ENCODE peak calls at places on chromosome 18, in six cellular contexts. One of them, this sample, is unnamed.

GRCh38 chr18:58180738-58181353 is 136.8 kb downstream of the NEDD4L start:
- DNase-seq in stimulated activated CD8-positive, alpha-beta memory T cell treated with anti-CD3 and anti-CD28 coated beads, Interleukin-15, amount 100 ng/mL, for 1 hour: peak
- DNase-seq in activated CD8-positive, alpha-beta memory T cell treated with anti-CD3 and anti-CD28 coated beads, Interleukin-2, amount 50 U/mL, for 4 hours: peak
- DNase-seq in activated CD4-positive, CD25-positive, alpha-beta regulatory T cell treated with anti-CD3 and anti-CD28 coated beads, Interleukin-2, amount 50 U/mL, for 16 hours: peak
- DNase-seq in neural progenitor cell: peak
- DNase-seq in LNCaP clone FGC: peak
- DNase-seq in this sample: peak

GRCh38 chr18:70260683-70261082 is 28.2 kb upstream of the SOCS6 start:
- DNase-seq in LNCaP clone FGC: no peak
- DNase-seq in neural progenitor cell: no peak
- DNase-seq in activated CD8-positive, alpha-beta memory T cell treated with anti-CD3 and anti-CD28 coated beads, Interleukin-2, amount 50 U/mL, for 4 hours: no peak
- DNase-seq in stimulated activated CD8-positive, alpha-beta memory T cell treated with anti-CD3 and anti-CD28 coated beads, Interleukin-15, amount 100 ng/mL, for 1 hour: no peak
- DNase-seq in activated CD4-positive, CD25-positive, alpha-beta regulatory T cell treated with anti-CD3 and anti-CD28 coated beads, Interleukin-2, amount 50 U/mL, for 16 hours: no peak
- DNase-seq in this sample: no peak

GRCh38 chr18:31244737-31245432 is 73.1 kb upstream of the DSG1 start:
- DNase-seq in activated CD8-positive, alpha-beta memory T cell treated with anti-CD3 and anti-CD28 coated beads, Interleukin-2, amount 50 U/mL, for 4 hours: no peak
- DNase-seq in neural progenitor cell: peak
- DNase-seq in LNCaP clone FGC: no peak
- DNase-seq in stimulated activated CD8-positive, alpha-beta memory T cell treated with anti-CD3 and anti-CD28 coated beads, Interleukin-15, amount 100 ng/mL, for 1 hour: no peak
- DNase-seq in activated CD4-positive, CD25-positive, alpha-beta regulatory T cell treated with anti-CD3 and anti-CD28 coated beads, Interleukin-2, amount 50 U/mL, for 16 hours: no peak
- DNase-seq in this sample: peak

GRCh38 chr18:23250893-23251656 is 115.8 kb downstream of the CABLES1 start:
- DNase-seq in activated CD8-positive, alpha-beta memory T cell treated with anti-CD3 and anti-CD28 coated beads, Interleukin-2, amount 50 U/mL, for 4 hours: no peak
- DNase-seq in activated CD4-positive, CD25-positive, alpha-beta regulatory T cell treated with anti-CD3 and anti-CD28 coated beads, Interleukin-2, amount 50 U/mL, for 16 hours: no peak
- DNase-seq in LNCaP clone FGC: no peak
- DNase-seq in stimulated activated CD8-positive, alpha-beta memory T cell treated with anti-CD3 and anti-CD28 coated beads, Interleukin-15, amount 100 ng/mL, for 1 hour: no peak
- DNase-seq in neural progenitor cell: no peak
- DNase-seq in this sample: peak

GRCh38 chr18:811192-812122 is 585 bp downstream of the YES1 start:
- DNase-seq in activated CD8-positive, alpha-beta memory T cell treated with anti-CD3 and anti-CD28 coated beads, Interleukin-2, amount 50 U/mL, for 4 hours: no peak
- DNase-seq in activated CD4-positive, CD25-positive, alpha-beta regulatory T cell treated with anti-CD3 and anti-CD28 coated beads, Interleukin-2, amount 50 U/mL, for 16 hours: no peak
- DNase-seq in stimulated activated CD8-positive, alpha-beta memory T cell treated with anti-CD3 and anti-CD28 coated beads, Interleukin-15, amount 100 ng/mL, for 1 hour: no peak
- DNase-seq in LNCaP clone FGC: no peak
- DNase-seq in neural progenitor cell: peak
- DNase-seq in this sample: peak

GRCh38 chr18:79077181-79077580 is 8.0 kb downstream of the ATP9B start:
- DNase-seq in neural progenitor cell: peak
- DNase-seq in stimulated activated CD8-positive, alpha-beta memory T cell treated with anti-CD3 and anti-CD28 coated beads, Interleukin-15, amount 100 ng/mL, for 1 hour: no peak
- DNase-seq in activated CD4-positive, CD25-positive, alpha-beta regulatory T cell treated with anti-CD3 and anti-CD28 coated beads, Interleukin-2, amount 50 U/mL, for 16 hours: no peak
- DNase-seq in activated CD8-positive, alpha-beta memory T cell treated with anti-CD3 and anti-CD28 coated beads, Interleukin-2, amount 50 U/mL, for 4 hours: no peak
- DNase-seq in LNCaP clone FGC: no peak
- DNase-seq in this sample: no peak

GRCh38 chr18:32661486-32662299 is 111.1 kb downstream of the KLHL14 start:
- DNase-seq in LNCaP clone FGC: no peak
- DNase-seq in activated CD4-positive, CD25-positive, alpha-beta regulatory T cell treated with anti-CD3 and anti-CD28 coated beads, Interleukin-2, amount 50 U/mL, for 16 hours: no peak
- DNase-seq in activated CD8-positive, alpha-beta memory T cell treated with anti-CD3 and anti-CD28 coated beads, Interleukin-2, amount 50 U/mL, for 4 hours: no peak
- DNase-seq in stimulated activated CD8-positive, alpha-beta memory T cell treated with anti-CD3 and anti-CD28 coated beads, Interleukin-15, amount 100 ng/mL, for 1 hour: no peak
- DNase-seq in neural progenitor cell: no peak
- DNase-seq in this sample: peak

GRCh38 chr18:12428923-12429322 is 21.2 kb downstream of the PRELID3A start:
- DNase-seq in stimulated activated CD8-positive, alpha-beta memory T cell treated with anti-CD3 and anti-CD28 coated beads, Interleukin-15, amount 100 ng/mL, for 1 hour: no peak
- DNase-seq in activated CD4-positive, CD25-positive, alpha-beta regulatory T cell treated with anti-CD3 and anti-CD28 coated beads, Interleukin-2, amount 50 U/mL, for 16 hours: no peak
- DNase-seq in neural progenitor cell: no peak
- DNase-seq in activated CD8-positive, alpha-beta memory T cell treated with anti-CD3 and anti-CD28 coated beads, Interleukin-2, amount 50 U/mL, for 4 hours: no peak
- DNase-seq in LNCaP clone FGC: no peak
- DNase-seq in this sample: no peak

GRCh38 chr18:41642756-41643155 is 312.3 kb upstream of the PIK3C3 start:
- DNase-seq in LNCaP clone FGC: no peak
- DNase-seq in neural progenitor cell: no peak
- DNase-seq in activated CD4-positive, CD25-positive, alpha-beta regulatory T cell treated with anti-CD3 and anti-CD28 coated beads, Interleukin-2, amount 50 U/mL, for 16 hours: no peak
- DNase-seq in activated CD8-positive, alpha-beta memory T cell treated with anti-CD3 and anti-CD28 coated beads, Interleukin-2, amount 50 U/mL, for 4 hours: no peak
- DNase-seq in stimulated activated CD8-positive, alpha-beta memory T cell treated with anti-CD3 and anti-CD28 coated beads, Interleukin-15, amount 100 ng/mL, for 1 hour: no peak
- DNase-seq in this sample: peak

This sample was measured in epithelial cell of esophagus.